ENCODE peak calls at places on chromosomes 16 and 17, in ten cellular contexts. One of them, this sample, is unnamed.

GRCh38 chr17:75601057-75601987 is 13.7 kb downstream of the MYO15B start:
- DNase-seq in non-pigmented ciliary epithelial cell: no peak
- DNase-seq in lower leg skin: peak; percentile 36
- DNase-seq in naive thymus-derived CD8-positive, alpha-beta T cell: peak; percentile 47
- DNase-seq in uterus: no peak
- DNase-seq in mucosa of gallbladder: peak; percentile 65
- DNase-seq in memory B cell: peak; percentile 69
- DNase-seq in astrocyte of the hippocampus: peak; percentile 40
- DNase-seq in activated naive CD8-positive, alpha-beta T cell treated with anti-CD3 and anti-CD28 coated beads, Interleukin-2, amount 10 ng/mL, durations not matched to agents 7 days and 5 days: peak; percentile 75
- DNase-seq in NCI-H69: peak; percentile 87
- DNase-seq in this sample: peak; percentile 69

GRCh38 chr17:69060835-69061234 is at the start of gene ABCA9:
- DNase-seq in astrocyte of the hippocampus: peak; percentile 11
- DNase-seq in non-pigmented ciliary epithelial cell: no peak
- DNase-seq in mucosa of gallbladder: no peak
- DNase-seq in activated naive CD8-positive, alpha-beta T cell treated with anti-CD3 and anti-CD28 coated beads, Interleukin-2, amount 10 ng/mL, durations not matched to agents 7 days and 5 days: no peak
- DNase-seq in naive thymus-derived CD8-positive, alpha-beta T cell: no peak
- DNase-seq in memory B cell: no peak
- DNase-seq in lower leg skin: peak; percentile 40
- DNase-seq in NCI-H69: peak; percentile 4
- DNase-seq in uterus: peak; percentile 42
- DNase-seq in this sample: no peak

GRCh38 chr17:61846088-61846487 is 17.2 kb downstream of the BRIP1 start:
- DNase-seq in NCI-H69: no peak
- DNase-seq in uterus: no peak
- DNase-seq in activated naive CD8-positive, alpha-beta T cell treated with anti-CD3 and anti-CD28 coated beads, Interleukin-2, amount 10 ng/mL, durations not matched to agents 7 days and 5 days: no peak
- DNase-seq in astrocyte of the hippocampus: no peak
- DNase-seq in lower leg skin: no peak
- DNase-seq in non-pigmented ciliary epithelial cell: no peak
- DNase-seq in memory B cell: no peak
- DNase-seq in mucosa of gallbladder: no peak
- DNase-seq in naive thymus-derived CD8-positive, alpha-beta T cell: no peak
- DNase-seq in this sample: no peak

GRCh38 chr17:82121660-82122629 is 23.9 kb upstream of the FASN start:
- DNase-seq in lower leg skin: no peak
- DNase-seq in naive thymus-derived CD8-positive, alpha-beta T cell: no peak
- DNase-seq in memory B cell: no peak
- DNase-seq in activated naive CD8-positive, alpha-beta T cell treated with anti-CD3 and anti-CD28 coated beads, Interleukin-2, amount 10 ng/mL, durations not matched to agents 7 days and 5 days: no peak
- DNase-seq in astrocyte of the hippocampus: no peak
- DNase-seq in non-pigmented ciliary epithelial cell: no peak
- DNase-seq in uterus: no peak
- DNase-seq in NCI-H69: no peak
- DNase-seq in mucosa of gallbladder: no peak
- DNase-seq in this sample: no peak

GRCh38 chr17:45232514-45233422 is 11.1 kb downstream of the FMNL1 start:
- DNase-seq in uterus: no peak
- DNase-seq in naive thymus-derived CD8-positive, alpha-beta T cell: no peak
- DNase-seq in NCI-H69: no peak
- DNase-seq in mucosa of gallbladder: no peak
- DNase-seq in activated naive CD8-positive, alpha-beta T cell treated with anti-CD3 and anti-CD28 coated beads, Interleukin-2, amount 10 ng/mL, durations not matched to agents 7 days and 5 days: no peak
- DNase-seq in lower leg skin: no peak
- DNase-seq in astrocyte of the hippocampus: no peak
- DNase-seq in memory B cell: no peak
- DNase-seq in non-pigmented ciliary epithelial cell: no peak
- DNase-seq in this sample: no peak

GRCh38 chr17:72171703-72172670 is 51.2 kb downstream of the SOX9 start:
- DNase-seq in astrocyte of the hippocampus: no peak
- DNase-seq in memory B cell: no peak
- DNase-seq in NCI-H69: peak; percentile 88
- DNase-seq in mucosa of gallbladder: no peak
- DNase-seq in naive thymus-derived CD8-positive, alpha-beta T cell: no peak
- DNase-seq in lower leg skin: no peak
- DNase-seq in uterus: no peak
- DNase-seq in non-pigmented ciliary epithelial cell: no peak
- DNase-seq in activated naive CD8-positive, alpha-beta T cell treated with anti-CD3 and anti-CD28 coated beads, Interleukin-2, amount 10 ng/mL, durations not matched to agents 7 days and 5 days: no peak
- DNase-seq in this sample: no peak

GRCh38 chr17:29143894-29144293 is 36.3 kb downstream of the MYO18A start:
- DNase-seq in NCI-H69: peak; percentile 56
- DNase-seq in mucosa of gallbladder: no peak
- DNase-seq in naive thymus-derived CD8-positive, alpha-beta T cell: no peak
- DNase-seq in uterus: no peak
- DNase-seq in astrocyte of the hippocampus: peak; percentile 34
- DNase-seq in non-pigmented ciliary epithelial cell: no peak
- DNase-seq in lower leg skin: no peak
- DNase-seq in activated naive CD8-positive, alpha-beta T cell treated with anti-CD3 and anti-CD28 coated beads, Interleukin-2, amount 10 ng/mL, durations not matched to agents 7 days and 5 days: no peak
- DNase-seq in memory B cell: no peak
- DNase-seq in this sample: no peak

GRCh38 chr17:68328676-68329075 is 37.4 kb downstream of the ARSG start:
- DNase-seq in mucosa of gallbladder: no peak
- DNase-seq in astrocyte of the hippocampus: no peak
- DNase-seq in non-pigmented ciliary epithelial cell: no peak
- DNase-seq in uterus: no peak
- DNase-seq in naive thymus-derived CD8-positive, alpha-beta T cell: no peak
- DNase-seq in memory B cell: no peak
- DNase-seq in activated naive CD8-positive, alpha-beta T cell treated with anti-CD3 and anti-CD28 coated beads, Interleukin-2, amount 10 ng/mL, durations not matched to agents 7 days and 5 days: no peak
- DNase-seq in lower leg skin: no peak
- DNase-seq in NCI-H69: no peak
- DNase-seq in this sample: no peak

GRCh38 chr16:89822188-89823086 is 5.8 kb upstream of the SPIRE2 start:
- DNase-seq in mucosa of gallbladder: no peak
- DNase-seq in non-pigmented ciliary epithelial cell: no peak
- DNase-seq in memory B cell: no peak
- DNase-seq in activated naive CD8-positive, alpha-beta T cell treated with anti-CD3 and anti-CD28 coated beads, Interleukin-2, amount 10 ng/mL, durations not matched to agents 7 days and 5 days: no peak
- DNase-seq in uterus: no peak
- DNase-seq in astrocyte of the hippocampus: no peak
- DNase-seq in lower leg skin: no peak
- DNase-seq in NCI-H69: peak; percentile 92
- DNase-seq in naive thymus-derived CD8-positive, alpha-beta T cell: no peak
- DNase-seq in this sample: no peak

GRCh38 chr16:3656491-3657468 is 2.3 kb downstream of the DNASE1 start:
- DNase-seq in memory B cell: no peak
- DNase-seq in naive thymus-derived CD8-positive, alpha-beta T cell: no peak
- DNase-seq in uterus: peak; percentile 12
- DNase-seq in non-pigmented ciliary epithelial cell: no peak
- DNase-seq in NCI-H69: no peak
- DNase-seq in astrocyte of the hippocampus: no peak
- DNase-seq in activated naive CD8-positive, alpha-beta T cell treated with anti-CD3 and anti-CD28 coated beads, Interleukin-2, amount 10 ng/mL, durations not matched to agents 7 days and 5 days: no peak
- DNase-seq in mucosa of gallbladder: no peak
- DNase-seq in lower leg skin: no peak
- DNase-seq in this sample: peak; percentile 18

GRCh38 chr17:2011421-2012371 is 13.4 kb downstream of the RTN4RL1 start:
- DNase-seq in uterus: no peak
- DNase-seq in activated naive CD8-positive, alpha-beta T cell treated with anti-CD3 and anti-CD28 coated beads, Interleukin-2, amount 10 ng/mL, durations not matched to agents 7 days and 5 days: no peak
- DNase-seq in NCI-H69: peak; percentile 63
- DNase-seq in lower leg skin: peak; percentile 85
- DNase-seq in naive thymus-derived CD8-positive, alpha-beta T cell: no peak
- DNase-seq in astrocyte of the hippocampus: peak; percentile 83
- DNase-seq in mucosa of gallbladder: peak; percentile 41
- DNase-seq in memory B cell: no peak
- DNase-seq in non-pigmented ciliary epithelial cell: no peak
- DNase-seq in this sample: no peak

GRCh38 chr16:27476240-27476639 is 73.5 kb downstream of the GTF3C1 start:
- DNase-seq in lower leg skin: no peak
- DNase-seq in non-pigmented ciliary epithelial cell: no peak
- DNase-seq in activated naive CD8-positive, alpha-beta T cell treated with anti-CD3 and anti-CD28 coated beads, Interleukin-2, amount 10 ng/mL, durations not matched to agents 7 days and 5 days: no peak
- DNase-seq in astrocyte of the hippocampus: no peak
- DNase-seq in mucosa of gallbladder: no peak
- DNase-seq in naive thymus-derived CD8-positive, alpha-beta T cell: no peak
- DNase-seq in memory B cell: no peak
- DNase-seq in uterus: no peak
- DNase-seq in NCI-H69: no peak
- DNase-seq in this sample: no peak

GRCh38 chr17:427327-427726 is 74.7 kb upstream of the RPH3AL start:
- DNase-seq in memory B cell: no peak
- DNase-seq in uterus: no peak
- DNase-seq in astrocyte of the hippocampus: no peak
- DNase-seq in activated naive CD8-positive, alpha-beta T cell treated with anti-CD3 and anti-CD28 coated beads, Interleukin-2, amount 10 ng/mL, durations not matched to agents 7 days and 5 days: no peak
- DNase-seq in non-pigmented ciliary epithelial cell: no peak
- DNase-seq in mucosa of gallbladder: no peak
- DNase-seq in naive thymus-derived CD8-positive, alpha-beta T cell: no peak
- DNase-seq in lower leg skin: no peak
- DNase-seq in NCI-H69: no peak
- DNase-seq in this sample: no peak

GRCh38 chr17:60371818-60372510 is 20.0 kb downstream of the USP32 start:
- DNase-seq in NCI-H69: no peak
- DNase-seq in naive thymus-derived CD8-positive, alpha-beta T cell: no peak
- DNase-seq in uterus: no peak
- DNase-seq in memory B cell: no peak
- DNase-seq in non-pigmented ciliary epithelial cell: no peak
- DNase-seq in mucosa of gallbladder: no peak
- DNase-seq in lower leg skin: no peak
- DNase-seq in astrocyte of the hippocampus: no peak
- DNase-seq in activated naive CD8-positive, alpha-beta T cell treated with anti-CD3 and anti-CD28 coated beads, Interleukin-2, amount 10 ng/mL, durations not matched to agents 7 days and 5 days: no peak
- DNase-seq in this sample: no peak

This sample was measured in ovary.